ENCODE peak calls at places on chromosomes 3 and 15, in ten cellular contexts. E is pancreas; N is BE2C; P is GM23248; F is effector memory CD4-positive, alpha-beta T cell; W is body of pancreas; X is prostate gland; C is colonic mucosa; Z is hepatocyte; M is sigmoid colon. O is an unnamed sample.

GRCh38 chr3:42980909-42981308 is 1.8 kb downstream of the GASK1A start:
- DNase-seq in E (no peak), N (no peak), P (peak; percentile 40), F (no peak), W (no peak), X (no peak), C (no peak), Z (no peak), M (no peak), O (no peak)

GRCh38 chr15:77122576-77122975 is 51.7 kb upstream of the TSPAN3 start:
- DNase-seq in E (no peak), N (no peak), P (no peak), F (no peak), W (no peak), X (no peak), C (no peak), Z (no peak), M (no peak), O (no peak)

GRCh38 chr3:188106898-188107684 is 46.9 kb upstream of the LPP start:
- DNase-seq in E (no peak), N (no peak), P (no peak), F (no peak), W (no peak), X (no peak), C (no peak), Z (no peak), M (no peak), O (no peak)

GRCh38 chr15:55241895-55242294 is 45.2 kb upstream of the RSL24D1 start:
- DNase-seq in E (no peak), N (no peak), P (peak; percentile 84), F (no peak), W (no peak), X (no peak), C (no peak), Z (no peak), M (no peak), O (no peak)

GRCh38 chr3:94596141-94596540 is 533.3 kb downstream of the NSUN3 start:
- DNase-seq in E (no peak), N (no peak), P (no peak), F (no peak), W (no peak), X (no peak), C (no peak), Z (no peak), M (no peak), O (no peak)

GRCh38 chr3:72890166-72890925 is 2.5 kb downstream of the GXYLT2 start:
- DNase-seq in E (no peak), N (no peak), P (no peak), F (no peak), W (no peak), X (no peak), C (peak; percentile 24), Z (no peak), M (no peak), O (no peak)

GRCh38 chr3:89578253-89578529 is 470.8 kb downstream of the EPHA3 start:
- DNase-seq in E (no peak), N (no peak), P (no peak), F (no peak), W (no peak), X (no peak), C (no peak), Z (no peak), M (no peak), O (no peak)

GRCh38 chr3:8606666-8607065 is 37.9 kb downstream of the SSUH2 start:
- DNase-seq in E (no peak), N (no peak), P (peak; percentile 47), F (no peak), W (no peak), X (no peak), C (no peak), Z (no peak), M (no peak), O (no peak)

GRCh38 chr3:14989943-14990753 is 42.8 kb downstream of the NR2C2 start:
- DNase-seq in E (no peak), N (peak; percentile 46), P (peak; percentile 18), F (no peak), W (no peak), X (no peak), C (no peak), Z (peak; percentile 19), M (no peak), O (no peak)

DNA sequence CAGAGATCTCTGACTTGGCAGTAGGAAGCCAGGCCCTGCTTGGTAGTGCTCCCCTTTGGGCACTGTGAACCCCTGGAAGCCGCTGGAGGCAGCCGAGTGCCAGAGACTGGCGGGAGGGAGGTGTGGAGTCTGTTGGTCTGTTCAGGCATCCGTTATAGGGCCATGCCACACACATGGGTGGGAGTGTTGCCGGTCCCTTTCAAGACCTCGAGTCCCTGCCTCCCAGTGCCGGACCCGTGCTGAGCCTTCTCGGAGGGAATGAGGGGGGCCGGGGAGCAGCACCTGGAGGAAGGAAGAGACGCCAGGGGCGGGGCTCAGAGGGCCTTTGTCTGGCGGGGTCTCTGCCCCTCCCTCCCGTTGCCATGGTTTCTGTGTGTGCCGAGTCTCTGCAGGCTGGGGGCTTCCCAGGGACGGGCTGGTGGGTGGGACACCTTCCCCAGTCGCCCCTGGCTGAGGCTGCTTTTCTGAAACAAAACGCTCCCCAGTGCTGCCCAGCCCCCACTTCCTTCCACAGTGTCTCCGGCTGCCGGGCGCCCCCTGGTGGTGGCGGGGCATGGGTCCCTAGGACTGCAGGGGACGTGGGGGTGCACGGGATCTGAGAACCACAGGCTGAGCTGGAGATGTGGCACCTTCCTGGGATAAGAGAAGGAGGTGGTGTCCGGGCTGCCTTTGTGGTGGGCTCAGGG is 10.0 kb downstream of the GNAI2 start:
- DNase-seq in E (peak; percentile 99), N (peak; percentile 89), P (peak; percentile 94), F (peak; percentile 93), W (peak; percentile 89), X (peak; percentile 84), C (peak; percentile 96), Z (peak; percentile 96), M (peak; percentile 95), O (peak; percentile 95)
- H3K4me1 ChIP-seq in E (no peaks in the 10 kb centered on the region), N (peaks cover 4% of the 10 kb centered on the region), P (peaks cover 50% of the 10 kb centered on the region), F (peaks cover 72% of the 10 kb centered on the region), W (peaks cover 50% of the 10 kb centered on the region), X (peaks cover 4% of the 10 kb centered on the region), C (peaks cover 14% of the 10 kb centered on the region), Z (peaks cover 31% of the 10 kb centered on the region), M (peaks cover 97% of the 10 kb centered on the region), O (peaks cover 100% of the 10 kb centered on the region)

GRCh38 chr15:101619615-101619865 is 32.6 kb downstream of the TM2D3 start:
- DNase-seq in E (no peak), N (no peak), P (no peak), F (no peak), W (no peak), X (no peak), C (no peak), Z (no peak), M (no peak), O (no peak)
- H3K4me1 ChIP-seq in E (peaks cover 5% of the 10 kb centered on the region), N (peaks cover 18% of the 10 kb centered on the region), P (peaks cover 11% of the 10 kb centered on the region), F (peaks cover 8% of the 10 kb centered on the region), W (peaks cover 21% of the 10 kb centered on the region), X (peaks cover 6% of the 10 kb centered on the region), C (peaks cover 6% of the 10 kb centered on the region), Z (peaks cover 15% of the 10 kb centered on the region), M (peaks cover 18% of the 10 kb centered on the region), O (peaks cover 12% of the 10 kb centered on the region)

GRCh38 chr3:186989429-186989828 is 59.1 kb downstream of the ST6GAL1 start:
- DNase-seq in E (no peak), N (no peak), P (no peak), F (no peak), W (no peak), X (no peak), C (no peak), Z (no peak), M (no peak), O (no peak)

GRCh38 chr3:186988806-186989205 is 58.5 kb downstream of the ST6GAL1 start:
- DNase-seq in E (no peak), N (no peak), P (no peak), F (no peak), W (no peak), X (no peak), C (no peak), Z (no peak), M (no peak), O (no peak)

GRCh38 chr3:186991470-186991869 is 61.1 kb downstream of the ST6GAL1 start:
- DNase-seq in E (no peak), N (no peak), P (no peak), F (no peak), W (no peak), X (no peak), C (no peak), Z (no peak), M (no peak), O (no peak)

GRCh38 chr3:186990878-186991308 is 60.6 kb downstream of the ST6GAL1 start:
- DNase-seq in E (no peak), N (no peak), P (peak; percentile 31), F (no peak), W (no peak), X (peak; percentile 49), C (no peak), Z (peak; percentile 53), M (no peak), O (no peak)

GRCh38 chr3:186990282-186990681 is 60.0 kb downstream of the ST6GAL1 start:
- DNase-seq in E (no peak), N (no peak), P (no peak), F (no peak), W (no peak), X (no peak), C (no peak), Z (no peak), M (no peak), O (no peak)
- H3K4me1 ChIP-seq in E (peaks cover 6% of the 10 kb centered on the region), N (no peaks in the 10 kb centered on the region), P (no peaks in the 10 kb centered on the region), F (peaks cover 5% of the 10 kb centered on the region), W (peaks cover 18% of the 10 kb centered on the region), X (peaks cover 8% of the 10 kb centered on the region), C (no peaks in the 10 kb centered on the region), Z (no peaks in the 10 kb centered on the region), M (no peaks in the 10 kb centered on the region), O (no peaks in the 10 kb centered on the region)

DNA sequence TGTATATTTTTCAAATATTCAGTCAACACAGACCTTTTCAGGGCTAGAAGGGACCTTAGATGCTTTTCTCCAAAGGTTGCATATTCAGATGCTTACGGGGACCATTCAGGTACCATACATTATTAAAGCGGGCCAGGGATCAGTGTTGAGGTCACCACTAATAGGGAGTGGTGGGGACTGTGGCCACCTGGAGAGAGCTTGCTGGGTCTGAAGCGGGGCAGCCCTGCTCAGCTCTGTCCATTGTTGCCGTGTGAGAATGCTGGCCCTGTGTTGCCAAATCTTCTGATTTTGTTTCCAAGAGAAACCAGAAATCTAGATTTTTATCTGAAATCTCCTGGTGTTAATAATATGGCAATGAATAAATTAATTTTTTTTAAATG is 23.7 kb downstream of the ABHD2 start:
- DNase-seq in E (no peak), N (no peak), P (no peak), F (no peak), W (no peak), X (no peak), C (no peak), Z (no peak), M (no peak), O (no peak)
- H3K4me1 ChIP-seq in E (peaks cover 58% of the 10 kb centered on the region), N (peaks cover 35% of the 10 kb centered on the region), P (peaks cover 20% of the 10 kb centered on the region), F (no peaks in the 10 kb centered on the region), W (peaks cover 79% of the 10 kb centered on the region), X (peaks cover 43% of the 10 kb centered on the region), C (peaks cover 8% of the 10 kb centered on the region), Z (peaks cover 54% of the 10 kb centered on the region), M (peaks cover 74% of the 10 kb centered on the region), O (peaks cover 71% of the 10 kb centered on the region)

GRCh38 chr3:122942937-122943827 is 84.4 kb downstream of the SEMA5B start:
- DNase-seq in E (peak; percentile 90), N (peak; percentile 90), P (peak; percentile 66), F (no peak), W (peak; percentile 84), X (peak; percentile 71), C (peak; percentile 63), Z (peak; percentile 82), M (no peak), O (peak; percentile 78)
- H3K4me1 ChIP-seq in E (no peaks in the 10 kb centered on the region), N (peaks cover 56% of the 10 kb centered on the region), P (no peaks in the 10 kb centered on the region), F (no peaks in the 10 kb centered on the region), W (peaks cover 4% of the 10 kb centered on the region), X (no peaks in the 10 kb centered on the region), C (no peaks in the 10 kb centered on the region), Z (peaks cover 6% of the 10 kb centered on the region), M (peaks cover 7% of the 10 kb centered on the region), O (peaks cover 11% of the 10 kb centered on the region)

O was measured in lower lobe of right lung.